ENCODE peak calls at places on chromosomes 2 and 18, in nine cellular contexts. I, Z, V, C, T, X, P, R and S are unnamed samples.

GRCh38 chr2:216463148-216463547 is 35.5 kb upstream of the RPL37A start:
- DNase-seq in X (no peak), Z (no peak), C (no peak), I (peak; percentile 46), R (no peak), P (no peak), T (no peak), V (no peak), S (no peak)

GRCh38 chr2:112148477-112148876 is 10.3 kb downstream of the FBLN7 start:
- DNase-seq in X (no peak), P (no peak), V (no peak), I (no peak), T (no peak), Z (peak; percentile 6), C (no peak), R (no peak), S (peak; percentile 4)

GRCh38 chr2:91477731-91478672 is 2786.5 kb downstream of the RPIA start:
- DNase-seq in Z (peak; percentile 27), I (no peak), R (peak; percentile 27), X (no peak), C (peak; percentile 17), V (no peak), T (no peak), P (no peak), S (no peak)

GRCh38 chr18:60146220-60146960 is 226.2 kb downstream of the MC4R start:
- DNase-seq in V (no peak), Z (no peak), X (no peak), T (no peak), R (no peak), I (no peak), P (no peak), C (no peak), S (no peak)

GRCh38 chr18:28541941-28542340 is 365.0 kb upstream of the CDH2 start:
- DNase-seq in R (no peak), X (no peak), Z (no peak), V (no peak), T (no peak), I (no peak), C (no peak), P (no peak), S (no peak)

GRCh38 chr2:74567862-74568261 is 13.3 kb downstream of the DOK1 start:
- DNase-seq in C (no peak), T (no peak), R (no peak), P (no peak), Z (no peak), V (no peak), X (no peak), I (peak; percentile 88), S (no peak)

GRCh38 chr18:74396252-74397204 is 60.6 kb downstream of the DIPK1C start:
- DNase-seq in I (no peak), V (no peak), Z (no peak), R (no peak), T (no peak), X (no peak), C (no peak), P (no peak), S (no peak)

GRCh38 chr18:10038268-10038667 is 124.5 kb downstream of the VAPA start:
- DNase-seq in P (no peak), X (no peak), V (no peak), C (no peak), R (no peak), T (no peak), I (no peak), Z (no peak), S (no peak)

GRCh38 chr2:105394951-105395611 is 3.8 kb downstream of the FHL2 start:
- DNase-seq in Z (no peak), P (no peak), R (no peak), X (no peak), I (peak; percentile 56), C (no peak), T (no peak), V (no peak), S (no peak)

GRCh38 chr2:120316528-120317179 is 29.3 kb upstream of the INHBB start:
- DNase-seq in X (no peak), T (no peak), V (no peak), Z (no peak), I (no peak), R (no peak), C (no peak), P (no peak), S (no peak)

GRCh38 chr18:22230403-22231042 is 61.1 kb downstream of the GATA6 start:
- DNase-seq in I (peak; percentile 98), X (no peak), Z (no peak), C (no peak), V (no peak), R (no peak), T (peak; percentile 71), P (no peak), S (no peak)

GRCh38 chr2:9518780-9519179 is 36.9 kb downstream of the ADAM17 start:
- DNase-seq in R (no peak), T (no peak), P (no peak), V (no peak), Z (no peak), I (no peak), X (no peak), C (no peak), S (no peak)

GRCh38 chr18:5466256-5466655 is 77.5 kb downstream of the EPB41L3 start:
- DNase-seq in P (no peak), I (no peak), C (no peak), X (no peak), Z (no peak), T (no peak), V (no peak), R (no peak), S (no peak)

GRCh38 chr2:160389875-160390274 is 103.7 kb downstream of the RBMS1 start:
- DNase-seq in V (no peak), T (no peak), X (no peak), P (no peak), C (no peak), Z (no peak), R (no peak), I (peak; percentile 64), S (no peak)

GRCh38 chr2:224442092-224442999 is 40.4 kb upstream of the FAM124B start:
- DNase-seq in C (no peak), X (no peak), T (no peak), V (no peak), I (no peak), P (peak; percentile 54), Z (peak; percentile 46), R (no peak), S (peak; percentile 59)

GRCh38 chr2:10083692-10084566 is 3.7 kb upstream of the CYS1 start:
- DNase-seq in C (peak; percentile 47), R (no peak), Z (no peak), X (no peak), I (no peak), V (no peak), T (no peak), P (no peak), S (peak; percentile 54)

GRCh38 chr18:66533693-66534092 is 70.2 kb downstream of the CDH19 start:
- DNase-seq in V (no peak), P (no peak), Z (no peak), X (no peak), C (no peak), R (no peak), T (no peak), I (no peak), S (no peak)

GRCh38 chr18:55275042-55275897 is 312.7 kb downstream of the TCF4 start:
- DNase-seq in R (no peak), I (peak; percentile 82), Z (no peak), V (peak; percentile 58), P (peak; percentile 38), X (no peak), T (peak; percentile 18), C (no peak), S (no peak)

GRCh38 chr2:1653137-1653789 is 91.1 kb downstream of the PXDN start:
- DNase-seq in V (peak; percentile 91), C (no peak), P (no peak), X (no peak), T (peak; percentile 88), I (peak; percentile 98), R (peak; percentile 12), Z (no peak), S (no peak)

GRCh38 chr18:54939375-54939917 is 19.8 kb downstream of the CCDC68 start:
- DNase-seq in P (no peak), R (no peak), Z (no peak), T (no peak), X (no peak), C (no peak), I (no peak), V (no peak), S (no peak)

GRCh38 chr2:133721155-133721554 is 152.9 kb upstream of the NCKAP5 start:
- DNase-seq in C (no peak), R (no peak), X (no peak), Z (no peak), I (peak; percentile 40), P (no peak), T (no peak), V (no peak), S (no peak)
- TF ChIP-seq CTCF in C (no peak), R (no peak), X (no peak), Z (no peak), I (no peak), P (no peak), T (no peak), V (no peak), S (no peak)

GRCh38 chr2:152154462-152154861 is 21.1 kb downstream of the STAM2 start:
- DNase-seq in V (no peak), T (no peak), R (no peak), Z (no peak), C (no peak), X (no peak), I (no peak), P (no peak), S (no peak)

GRCh38 chr2:152157253-152157652 is 18.3 kb downstream of the STAM2 start:
- DNase-seq in Z (no peak), I (no peak), C (no peak), P (no peak), T (no peak), R (no peak), X (no peak), V (no peak), S (no peak)

DNA sequence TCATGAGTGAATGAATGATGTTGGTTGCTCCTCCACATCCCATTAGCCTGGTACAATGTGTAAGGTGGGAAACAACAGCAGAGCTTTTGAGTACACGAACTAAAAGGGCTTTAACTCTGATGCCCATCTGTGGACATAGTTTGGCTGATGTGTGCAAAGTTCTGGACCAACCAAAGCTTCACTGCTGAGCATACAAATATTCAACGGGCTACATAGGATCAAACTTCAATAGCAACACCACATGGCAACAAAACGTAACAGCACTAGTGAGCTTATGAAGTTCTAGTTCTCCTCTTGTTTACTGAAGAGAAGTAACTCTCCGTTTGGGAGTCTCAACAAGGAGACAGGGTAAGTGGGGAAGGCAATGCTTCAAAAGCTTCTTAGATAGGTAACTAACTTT is 20.4 kb downstream of the STAM2 start:
- DNase-seq in P (no peak), T (no peak), Z (no peak), R (no peak), X (no peak), C (no peak), V (no peak), I (no peak), S (no peak)
- TF ChIP-seq CTCF in P (no peak), T (no peak), Z (peak; percentile 19), R (no peak), X (no peak), C (no peak), V (no peak), I (no peak), S (no peak)

GRCh38 chr18:63074987-63075404 is 244.6 kb downstream of the BCL2 start:
- DNase-seq in X (peak; percentile 32), V (peak; percentile 72), C (peak; percentile 68), T (no peak), I (peak; percentile 16), R (peak; percentile 87), P (peak; percentile 63), Z (peak; percentile 72), S (peak; percentile 68)
- TF ChIP-seq CTCF in X (no peak), V (no peak), C (no peak), T (no peak), I (no peak), R (no peak), P (no peak), Z (no peak), S (no peak)

GRCh38 chr2:99337164-99337930 is at the start of gene EIF5B:
- DNase-seq in I (peak; percentile 95), P (peak; percentile 95), C (peak; percentile 97), R (peak; percentile 95), V (peak; percentile 95), Z (peak; percentile 93), T (peak; percentile 93), X (peak; percentile 92), S (peak; percentile 93)
- TF ChIP-seq CTCF in I (peak; percentile 73), P (peak; percentile 75), C (peak; percentile 88), R (peak; percentile 79), V (peak; percentile 57), Z (peak; percentile 90), T (peak; percentile 76), X (peak; percentile 74), S (peak; percentile 80)